ENCODE peak calls at places on chromosomes 11 and 22, in five cellular contexts. W is effector memory CD4-positive, alpha-beta T cell; V is activated CD4-positive, alpha-beta T cell treated with anti-CD3 and anti-CD28 coated beads for 24 hours; C is iPS-NIHi11; R is posterior cingulate gyrus. N is an unnamed sample.

GRCh38 chr22:48836673-48837340 is 990.9 kb downstream of the BRD1 start:
- DNase-seq in C (no peak), V (no peak), R (no peak), W (no peak), N (no peak)

GRCh38 chr11:1310772-1311468 is 1.5 kb upstream of the TOLLIP start:
- DNase-seq in V (peak), C (no peak), W (no peak), R (no peak), N (peak)

GRCh38 chr22:45425531-45426265 is 12.2 kb downstream of the RIBC2 start:
- DNase-seq in W (no peak), V (no peak), C (no peak), R (no peak), N (no peak)

GRCh38 chr11:45264839-45265515 is 21.2 kb downstream of the SYT13 start:
- DNase-seq in V (no peak), R (no peak), C (no peak), W (no peak), N (no peak)

GRCh38 chr11:68009391-68010000 is 631 bp upstream of the ALDH3B1 start:
- DNase-seq in C (no peak), R (no peak), V (no peak), W (no peak), N (no peak)

GRCh38 chr22:31682751-31683150 is 20.7 kb upstream of the PISD start:
- DNase-seq in C (no peak), R (no peak), V (no peak), W (no peak), N (no peak)

GRCh38 chr22:46063861-46064235 is 86.5 kb upstream of the PPARA start:
- DNase-seq in R (no peak), C (no peak), W (no peak), V (no peak), N (no peak)

GRCh38 chr11:113415343-113415742 is 27.8 kb downstream of the ANKK1 start:
- DNase-seq in R (no peak), W (no peak), V (no peak), C (no peak), N (no peak)

GRCh38 chr11:13760115-13760514 is 91.6 kb downstream of the FAR1 start:
- DNase-seq in V (no peak), C (no peak), W (no peak), R (no peak), N (no peak)

GRCh38 chr22:19663821-19664325 is 50.4 kb upstream of the SEPTIN5 start:
- DNase-seq in R (no peak), C (peak), V (no peak), W (no peak), N (no peak)

N was measured in activated B cell treated with CpG ODN at 0.5 μM for 24 hours.